ENCODE peak calls at places on chromosome 20, in seven cellular contexts. V is activated T-helper 9 cell treated with anti-CD3 and anti-CD28 coated beads, Interleukin-2, amount 50 U/mL, for 16 hours; W is amniotic stem cell; L is NT2/D1; S is activated T-cell treated with anti-CD3 and anti-CD28 coated beads for 1 hour; U is IMR-90; O is GM23248. R is an unnamed sample.

GRCh38 chr20:56249244-56249955 is 868 bp downstream of the MC3R start:
- DNase-seq in W (no peak), O (peak), U (no peak), V (no peak), S (no peak), L (no peak), R (no peak)

GRCh38 chr20:46255440-46256104 is 52.7 kb downstream of the CDH22 start:
- DNase-seq in U (no peak), O (no peak), S (no peak), W (no peak), L (no peak), V (no peak), R (no peak)

GRCh38 chr20:3248167-3248992 is 9.4 kb upstream of the SLC4A11 start:
- DNase-seq in W (no peak), L (peak), U (no peak), V (no peak), S (no peak), O (peak), R (no peak)

GRCh38 chr20:46746972-46747371 is 37.5 kb downstream of the SLC2A10 start:
- DNase-seq in L (no peak), W (no peak), O (peak), S (no peak), V (no peak), U (peak), R (no peak)

GRCh38 chr20:63248835-63249591 is 5.2 kb downstream of the NKAIN4 start:
- DNase-seq in U (no peak), S (no peak), W (no peak), L (no peak), O (no peak), V (no peak), R (no peak)

GRCh38 chr20:3995067-3995748 is 20.1 kb downstream of the RNF24 start:
- DNase-seq in L (no peak), V (no peak), S (no peak), W (no peak), U (peak), O (peak), R (no peak)

GRCh38 chr20:11352041-11352440 is 565.7 kb upstream of the BTBD3 start:
- DNase-seq in V (no peak), U (no peak), L (no peak), O (no peak), S (no peak), W (no peak), R (no peak)

GRCh38 chr20:56440346-56441007 is 27.9 kb upstream of the RTF2 start:
- DNase-seq in W (no peak), O (no peak), V (peak), U (no peak), L (no peak), S (no peak), R (no peak)

GRCh38 chr20:56004611-56005388 is 519 bp downstream of the CBLN4 start:
- DNase-seq in L (no peak), U (no peak), V (no peak), S (no peak), W (no peak), O (no peak), R (no peak)

GRCh38 chr20:1617055-1617454 is 2.8 kb downstream of the SIRPB1 start:
- DNase-seq in O (no peak), U (no peak), L (no peak), W (no peak), S (no peak), V (no peak), R (no peak)

GRCh38 chr20:47487175-47487917 is 14.3 kb upstream of the NCOA3 start:
- DNase-seq in V (peak), O (no peak), S (no peak), L (no peak), U (peak), W (no peak), R (no peak)

GRCh38 chr20:63330940-63331339 is 30.2 kb downstream of the CHRNA4 start:
- DNase-seq in W (no peak), U (no peak), O (no peak), S (no peak), V (no peak), L (no peak), R (no peak)

GRCh38 chr20:51480507-51481270 is 61.8 kb downstream of the NFATC2 start:
- DNase-seq in V (peak), W (no peak), U (no peak), O (no peak), S (no peak), L (no peak), R (no peak)

GRCh38 chr20:17663486-17663885 is 18.6 kb downstream of the RRBP1 start:
- DNase-seq in V (no peak), W (no peak), S (no peak), O (peak), L (no peak), U (peak), R (no peak)

GRCh38 chr20:11217322-11217989 is 543.7 kb upstream of the JAG1 start:
- DNase-seq in O (no peak), U (peak), W (no peak), L (no peak), S (no peak), V (no peak), R (no peak)

GRCh38 chr20:5041433-5041832 is 40.1 kb upstream of the SLC23A2 start:
- DNase-seq in V (no peak), L (peak), O (peak), U (no peak), S (no peak), W (no peak), R (no peak)

GRCh38 chr20:24669701-24670100 is 200.3 kb downstream of the SYNDIG1 start:
- DNase-seq in U (no peak), O (no peak), V (no peak), L (no peak), W (no peak), S (no peak), R (no peak)

GRCh38 chr20:11766961-11767360 is 150.7 kb upstream of the BTBD3 start:
- DNase-seq in W (no peak), U (peak), O (peak), V (no peak), L (peak), S (no peak), R (no peak)

GRCh38 chr20:31815408-31816188 is 3.6 kb upstream of the MYLK2 start:
- DNase-seq in U (no peak), O (peak), S (no peak), L (no peak), V (no peak), W (no peak), R (no peak)

GRCh38 chr20:13525225-13525940 is 113.3 kb downstream of the TASP1 start:
- DNase-seq in L (no peak), S (no peak), O (peak), W (peak), U (peak), V (no peak), R (no peak)

GRCh38 chr20:6908673-6909072 is 141.2 kb downstream of the BMP2 start:
- DNase-seq in S (no peak), V (no peak), U (no peak), W (no peak), L (peak), O (no peak), R (peak)

GRCh38 chr20:50415516-50416268 is 94.5 kb upstream of the PTPN1 start:
- DNase-seq in V (no peak), W (no peak), U (peak), S (no peak), L (no peak), O (peak), R (no peak)

GRCh38 chr20:4091332-4092135 is 76.2 kb upstream of the RNF24 start:
- DNase-seq in O (peak), L (peak), S (peak), V (peak), U (peak), W (no peak), R (no peak)

GRCh38 chr20:3162080-3162611 is 2.5 kb upstream of the FASTKD5 start:
- DNase-seq in W (no peak), L (no peak), O (no peak), S (no peak), V (no peak), U (no peak), R (no peak)

GRCh38 chr20:56428388-56428787 is 16.3 kb downstream of the CASS4 start:
- DNase-seq in L (no peak), S (no peak), V (no peak), W (no peak), O (no peak), U (no peak), R (no peak)

GRCh38 chr20:48728042-48728837 is 99.6 kb downstream of the PREX1 start:
- DNase-seq in W (no peak), U (no peak), L (no peak), S (no peak), O (no peak), V (no peak), R (no peak)

GRCh38 chr20:62595491-62595890 is 46.8 kb upstream of the SLCO4A1 start:
- DNase-seq in W (no peak), S (no peak), L (no peak), V (no peak), U (peak), O (peak), R (no peak)

GRCh38 chr20:38094373-38094775 is 60.8 kb downstream of the RPRD1B start:
- DNase-seq in S (no peak), U (peak), O (peak), W (peak), V (no peak), L (no peak), R (no peak)

GRCh38 chr20:24651171-24651972 is 181.9 kb downstream of the SYNDIG1 start:
- DNase-seq in V (no peak), S (no peak), L (no peak), W (peak), O (peak), U (peak), R (no peak)

GRCh38 chr20:49631074-49631716 is 63.3 kb upstream of the PTGIS start:
- DNase-seq in V (no peak), L (no peak), W (no peak), U (peak), O (no peak), S (no peak), R (no peak)

GRCh38 chr20:23022849-23023248 is 12.3 kb upstream of the SSTR4 start:
- DNase-seq in W (no peak), U (no peak), L (no peak), S (no peak), O (no peak), V (no peak), R (no peak)

GRCh38 chr20:20034486-20034885 is 17.3 kb downstream of the NAA20 start:
- DNase-seq in W (no peak), U (no peak), O (peak), V (no peak), S (no peak), L (no peak), R (no peak)

R was measured in iPS DF 6.9.